ENCODE peak calls at places on chromosomes 11 and 22, in nine cellular contexts. X, D, H, Z, L, V, C, I and Q are unnamed samples.

GRCh38 chr11:130485983-130486970 is 37.8 kb downstream of the ADAMTS15 start:
- DNase-seq in V (no peak), D (no peak), H (no peak), Z (no peak), I (no peak), C (no peak), L (no peak), X (no peak), Q (no peak)

GRCh38 chr22:50305658-50306566 is 1.5 kb downstream of the PLXNB2 start:
- DNase-seq in C (no peak), D (peak; percentile 98), Z (peak; percentile 81), I (peak; percentile 92), V (peak; percentile 94), X (peak; percentile 88), L (peak; percentile 93), H (peak; percentile 67), Q (no peak)

GRCh38 chr11:84384637-84385227 is 1098.6 kb upstream of the CCDC90B start:
- DNase-seq in L (no peak), D (peak; percentile 71), Z (peak; percentile 52), I (peak; percentile 49), V (peak; percentile 66), X (peak; percentile 28), H (peak; percentile 56), C (peak; percentile 0), Q (no peak)

GRCh38 chr11:123973816-123974215 is 3.8 kb downstream of the OR10S1 start:
- DNase-seq in H (no peak), X (no peak), D (peak; percentile 93), V (peak; percentile 76), I (peak; percentile 27), C (no peak), Z (no peak), L (no peak), Q (no peak)

GRCh38 chr11:19561011-19561410 is 151.6 kb upstream of the NAV2 start:
- DNase-seq in D (peak; percentile 50), H (no peak), I (peak; percentile 24), V (peak; percentile 47), Z (no peak), L (no peak), X (no peak), C (no peak), Q (no peak)

GRCh38 chr11:128238521-128239222 is 348.7 kb downstream of the ETS1 start:
- DNase-seq in I (no peak), Z (no peak), X (no peak), C (no peak), H (no peak), L (no peak), D (no peak), V (no peak), Q (no peak)

GRCh38 chr11:27716850-27717249 is 16.6 kb upstream of the BDNF start:
- DNase-seq in C (no peak), I (peak; percentile 54), X (no peak), L (no peak), Z (no peak), D (peak; percentile 25), V (peak; percentile 25), H (no peak), Q (no peak)

GRCh38 chr22:29517215-29517908 is 36.2 kb downstream of the THOC5 start:
- DNase-seq in H (peak; percentile 34), Z (no peak), L (no peak), C (no peak), I (no peak), V (no peak), D (no peak), X (peak; percentile 23), Q (no peak)

GRCh38 chr11:96307748-96308133 is 35.3 kb downstream of the MAML2 start:
- DNase-seq in C (no peak), Z (no peak), V (peak; percentile 95), I (peak; percentile 94), D (peak; percentile 90), X (no peak), L (no peak), H (peak; percentile 13), Q (no peak)

GRCh38 chr11:73168925-73169579 is 26.9 kb upstream of the FCHSD2 start:
- DNase-seq in V (no peak), I (no peak), H (no peak), L (no peak), C (no peak), Z (peak; percentile 24), X (peak; percentile 33), D (no peak), Q (no peak)

GRCh38 chr22:22748297-22748743 is 103.9 kb downstream of the GGTLC2 start:
- DNase-seq in V (peak; percentile 67), H (peak; percentile 36), X (peak; percentile 44), D (peak; percentile 74), L (no peak), I (peak; percentile 65), C (peak; percentile 22), Z (peak; percentile 40), Q (no peak)

DNA sequence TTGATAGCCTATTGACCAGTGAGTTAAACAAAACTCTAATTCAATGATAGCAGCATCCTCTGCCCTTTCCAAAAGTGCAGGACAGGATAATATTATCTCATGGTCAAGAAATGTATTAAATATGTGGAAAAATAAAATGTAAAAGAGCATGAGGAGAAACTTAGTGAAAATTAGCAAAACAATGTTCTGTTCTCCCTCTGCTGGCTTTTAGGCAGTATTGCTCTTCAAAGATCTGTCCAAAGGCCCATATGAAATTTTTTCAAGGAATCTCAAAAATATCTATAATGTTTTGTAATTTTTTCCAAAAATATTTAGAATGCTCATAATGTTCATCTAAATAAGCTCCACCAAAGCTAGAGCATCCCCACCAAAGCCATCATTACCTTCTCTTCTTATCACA is 8.3 kb upstream of the ARL14EP start:
- DNase-seq in D (peak; percentile 42), Z (no peak), X (no peak), C (no peak), V (peak; percentile 16), L (no peak), H (no peak), I (peak; percentile 22), Q (no peak)
- TF ChIP-seq CTCF in D (peak; percentile 66), Z (peak; percentile 42), X (peak; percentile 14), C (peak; percentile 56), V (peak; percentile 49), L (no peak), H (peak; percentile 36), I (peak; percentile 55), Q (peak; percentile 78)

DNA sequence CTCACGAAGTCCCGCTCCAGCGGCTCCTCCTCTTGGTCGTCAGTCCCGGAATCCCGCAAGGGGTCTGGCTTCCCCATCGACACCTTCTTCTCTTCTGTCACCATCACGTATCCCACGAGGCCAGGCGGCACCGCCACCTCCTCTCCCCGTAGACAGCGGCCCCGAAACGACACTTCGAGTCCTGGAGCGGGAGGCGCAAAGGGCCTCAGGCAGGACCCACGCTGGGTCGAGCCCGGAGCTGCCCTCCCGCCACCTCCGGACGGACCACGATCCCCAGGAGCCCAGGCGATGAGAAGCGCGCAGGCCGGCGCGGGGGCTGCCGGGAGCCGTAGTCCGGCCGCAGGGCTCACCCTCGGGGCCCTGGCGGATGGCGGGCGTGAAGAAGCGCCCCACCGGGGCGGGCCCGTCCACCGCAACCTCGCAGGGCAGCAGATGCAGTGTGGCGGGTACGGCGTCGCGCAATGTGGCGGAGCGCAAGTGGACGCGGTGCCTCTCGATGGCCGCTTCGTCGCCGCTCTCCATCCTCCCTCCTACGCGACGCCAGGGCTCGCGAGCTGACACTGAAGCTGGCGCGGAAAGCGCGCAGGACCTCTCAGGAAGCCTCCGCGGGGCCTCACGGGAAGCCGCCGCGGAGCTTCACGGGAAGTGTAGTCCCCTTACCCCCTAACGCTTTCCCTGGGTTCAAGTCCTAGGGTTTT is at the start of gene RNASEH2C:
- DNase-seq in I (peak; percentile 84), H (peak; percentile 89), Z (peak; percentile 77), C (peak; percentile 61), X (peak; percentile 83), V (peak; percentile 79), D (peak; percentile 84), L (peak; percentile 86), Q (peak; percentile 84)
- TF ChIP-seq CTCF in I (no peak), H (no peak), Z (no peak), C (no peak), X (no peak), V (no peak), D (no peak), L (no peak), Q (no peak)

GRCh38 chr22:37696657-37697539 is at the start of gene TRIOBP:
- DNase-seq in I (peak; percentile 91), X (peak; percentile 94), V (peak; percentile 93), D (peak; percentile 93), L (peak; percentile 97), C (peak; percentile 67), H (peak; percentile 100), Z (peak; percentile 99), Q (peak; percentile 93)
- TF ChIP-seq CTCF in I (peak; percentile 37), X (no peak), V (peak; percentile 36), D (peak; percentile 40), L (no peak), C (peak; percentile 46), H (peak; percentile 42), Z (peak; percentile 28), Q (peak; percentile 67)

GRCh38 chr22:39543095-39543494 is 10.5 kb upstream of the RPS19BP1 start:
- DNase-seq in H (peak; percentile 73), C (no peak), Z (peak; percentile 57), L (no peak), V (peak; percentile 48), X (no peak), I (no peak), D (peak; percentile 35), Q (no peak)
- TF ChIP-seq CTCF in H (peak; percentile 85), C (no peak), Z (peak; percentile 49), L (no peak), V (peak; percentile 45), X (no peak), I (peak; percentile 11), D (peak; percentile 43), Q (peak; percentile 67)

GRCh38 chr11:76846441-76846840 is 14.3 kb upstream of the ACER3 start:
- DNase-seq in C (no peak), L (no peak), I (no peak), D (no peak), H (no peak), V (no peak), Z (no peak), X (no peak), Q (no peak)
- TF ChIP-seq CTCF in C (no peak), L (no peak), I (no peak), D (no peak), H (no peak), V (no peak), Z (no peak), X (no peak), Q (no peak)